ENCODE peak calls at places on chromosomes 5 and 9, in five cellular contexts. One of them, this sample, is unnamed.

GRCh38 chr9:136577941-136578619 is 32.2 kb upstream of the NOTCH1 start:
- DNase-seq in NCI-H2029: no peak
- DNase-seq in NCI-H460: no peak
- DNase-seq in uterus: no peak
- DNase-seq in left ventricle myocardium inferior: no peak
- DNase-seq in this sample: no peak

GRCh38 chr9:18673179-18673578 is 199.2 kb downstream of the ADAMTSL1 start:
- DNase-seq in uterus: no peak
- DNase-seq in left ventricle myocardium inferior: no peak
- DNase-seq in NCI-H460: no peak
- DNase-seq in NCI-H2029: no peak
- DNase-seq in this sample: no peak

GRCh38 chr5:127029513-127030258 is 672 bp downstream of the MARCHF3 start:
- DNase-seq in NCI-H460: peak
- DNase-seq in NCI-H2029: peak
- DNase-seq in left ventricle myocardium inferior: peak
- DNase-seq in uterus: peak
- DNase-seq in this sample: peak

GRCh38 chr5:96320797-96321196 is 112.3 kb downstream of the PCSK1 start:
- DNase-seq in left ventricle myocardium inferior: no peak
- DNase-seq in NCI-H460: no peak
- DNase-seq in uterus: no peak
- DNase-seq in NCI-H2029: no peak
- DNase-seq in this sample: no peak

GRCh38 chr5:101679816-101680215 is 616.3 kb downstream of the SLCO4C1 start:
- DNase-seq in uterus: no peak
- DNase-seq in left ventricle myocardium inferior: no peak
- DNase-seq in NCI-H460: peak
- DNase-seq in NCI-H2029: no peak
- DNase-seq in this sample: peak

GRCh38 chr5:134142806-134143205 is 28.3 kb downstream of the TCF7 start:
- DNase-seq in NCI-H460: no peak
- DNase-seq in uterus: no peak
- DNase-seq in NCI-H2029: no peak
- DNase-seq in left ventricle myocardium inferior: no peak
- DNase-seq in this sample: no peak

GRCh38 chr5:103120607-103121200 is 603 bp downstream of the PPIP5K2 start:
- DNase-seq in left ventricle myocardium inferior: no peak
- DNase-seq in NCI-H460: no peak
- DNase-seq in NCI-H2029: no peak
- DNase-seq in uterus: no peak
- DNase-seq in this sample: peak

GRCh38 chr9:120892748-120893584 is 16.0 kb upstream of the PHF19 start:
- DNase-seq in left ventricle myocardium inferior: no peak
- DNase-seq in NCI-H460: no peak
- DNase-seq in uterus: no peak
- DNase-seq in NCI-H2029: peak
- DNase-seq in this sample: peak

GRCh38 chr5:172148381-172148780 is 39.6 kb downstream of the STK10 start:
- DNase-seq in NCI-H460: no peak
- DNase-seq in uterus: no peak
- DNase-seq in NCI-H2029: no peak
- DNase-seq in left ventricle myocardium inferior: no peak
- DNase-seq in this sample: no peak

GRCh38 chr9:110125207-110125751 is 82.7 kb downstream of the C9orf152 start:
- DNase-seq in NCI-H2029: no peak
- DNase-seq in left ventricle myocardium inferior: peak
- DNase-seq in uterus: peak
- DNase-seq in NCI-H460: peak
- DNase-seq in this sample: peak

GRCh38 chr9:13502503-13502902 is 223.0 kb upstream of the MPDZ start:
- DNase-seq in NCI-H2029: no peak
- DNase-seq in NCI-H460: no peak
- DNase-seq in uterus: no peak
- DNase-seq in left ventricle myocardium inferior: peak
- DNase-seq in this sample: no peak

GRCh38 chr5:112653638-112654037 is 84.0 kb upstream of the APC start:
- DNase-seq in left ventricle myocardium inferior: no peak
- DNase-seq in NCI-H2029: no peak
- DNase-seq in NCI-H460: no peak
- DNase-seq in uterus: no peak
- DNase-seq in this sample: no peak

GRCh38 chr9:589723-590122 is 251.8 kb upstream of the DMRT1 start:
- DNase-seq in NCI-H2029: no peak
- DNase-seq in NCI-H460: no peak
- DNase-seq in uterus: peak
- DNase-seq in left ventricle myocardium inferior: no peak
- DNase-seq in this sample: peak

GRCh38 chr5:95595289-95595931 is 24.5 kb upstream of the GPR150 start:
- DNase-seq in NCI-H460: no peak
- DNase-seq in left ventricle myocardium inferior: no peak
- DNase-seq in uterus: no peak
- DNase-seq in NCI-H2029: peak
- DNase-seq in this sample: no peak

GRCh38 chr5:134902071-134902801 is 2.7 kb upstream of the PCBD2 start:
- DNase-seq in NCI-H2029: no peak
- DNase-seq in uterus: no peak
- DNase-seq in NCI-H460: no peak
- DNase-seq in left ventricle myocardium inferior: no peak
- DNase-seq in this sample: no peak

GRCh38 chr5:76270214-76270613 is 132.9 kb upstream of the IQGAP2 start:
- DNase-seq in uterus: no peak
- DNase-seq in NCI-H460: no peak
- DNase-seq in left ventricle myocardium inferior: no peak
- DNase-seq in NCI-H2029: no peak
- DNase-seq in this sample: peak

GRCh38 chr5:57939771-57940170 is 457.2 kb upstream of the ACTBL2 start:
- DNase-seq in NCI-H2029: no peak
- DNase-seq in uterus: no peak
- DNase-seq in NCI-H460: no peak
- DNase-seq in left ventricle myocardium inferior: no peak
- DNase-seq in this sample: no peak

GRCh38 chr5:165795073-165795472 is 2289.7 kb downstream of the MAT2B start:
- DNase-seq in left ventricle myocardium inferior: no peak
- DNase-seq in NCI-H460: no peak
- DNase-seq in NCI-H2029: no peak
- DNase-seq in uterus: no peak
- DNase-seq in this sample: no peak

GRCh38 chr9:118023649-118024048 is 319.4 kb downstream of the TLR4 start:
- DNase-seq in NCI-H2029: no peak
- DNase-seq in uterus: no peak
- DNase-seq in left ventricle myocardium inferior: no peak
- DNase-seq in NCI-H460: no peak
- DNase-seq in this sample: no peak

GRCh38 chr9:74498616-74499095 is 1.5 kb downstream of the RORB start:
- DNase-seq in left ventricle myocardium inferior: no peak
- DNase-seq in NCI-H460: no peak
- DNase-seq in NCI-H2029: no peak
- DNase-seq in uterus: no peak
- DNase-seq in this sample: peak

GRCh38 chr5:174371600-174372094 is 326.1 kb downstream of the NSG2 start:
- DNase-seq in uterus: no peak
- DNase-seq in left ventricle myocardium inferior: no peak
- DNase-seq in NCI-H460: no peak
- DNase-seq in NCI-H2029: no peak
- DNase-seq in this sample: peak

GRCh38 chr5:33772276-33772990 is 119.4 kb downstream of the ADAMTS12 start:
- DNase-seq in NCI-H2029: no peak
- DNase-seq in NCI-H460: no peak
- DNase-seq in left ventricle myocardium inferior: no peak
- DNase-seq in uterus: no peak
- DNase-seq in this sample: peak

GRCh38 chr5:84088996-84089395 is 295.7 kb downstream of the EDIL3 start:
- DNase-seq in left ventricle myocardium inferior: no peak
- DNase-seq in NCI-H2029: no peak
- DNase-seq in uterus: no peak
- DNase-seq in NCI-H460: peak
- DNase-seq in this sample: peak

GRCh38 chr9:104227108-104227507 is 133.0 kb downstream of the SMC2 start:
- DNase-seq in uterus: no peak
- DNase-seq in left ventricle myocardium inferior: no peak
- DNase-seq in NCI-H2029: no peak
- DNase-seq in NCI-H460: no peak
- DNase-seq in this sample: peak

GRCh38 chr5:132205385-132206125 is 22.1 kb downstream of the P4HA2 start:
- DNase-seq in NCI-H460: no peak
- DNase-seq in uterus: no peak
- DNase-seq in NCI-H2029: peak
- DNase-seq in left ventricle myocardium inferior: peak
- DNase-seq in this sample: no peak

GRCh38 chr5:16465544-16466432 is at the start of gene ZNF622:
- DNase-seq in NCI-H2029: peak
- DNase-seq in NCI-H460: peak
- DNase-seq in left ventricle myocardium inferior: peak
- DNase-seq in uterus: peak
- DNase-seq in this sample: peak

GRCh38 chr9:88678431-88678830 is 143.5 kb downstream of the NXNL2 start:
- DNase-seq in left ventricle myocardium inferior: no peak
- DNase-seq in uterus: no peak
- DNase-seq in NCI-H2029: no peak
- DNase-seq in NCI-H460: no peak
- DNase-seq in this sample: no peak

GRCh38 chr5:58259685-58260152 is 200.2 kb downstream of the PLK2 start:
- DNase-seq in NCI-H460: peak
- DNase-seq in NCI-H2029: no peak
- DNase-seq in uterus: no peak
- DNase-seq in left ventricle myocardium inferior: no peak
- DNase-seq in this sample: peak

GRCh38 chr5:106306313-106307028 is 1364.3 kb downstream of the EFNA5 start:
- DNase-seq in left ventricle myocardium inferior: no peak
- DNase-seq in uterus: no peak
- DNase-seq in NCI-H460: no peak
- DNase-seq in NCI-H2029: no peak
- DNase-seq in this sample: no peak

GRCh38 chr5:78335976-78336375 is 24.4 kb upstream of the SCAMP1 start:
- DNase-seq in left ventricle myocardium inferior: no peak
- DNase-seq in NCI-H460: no peak
- DNase-seq in uterus: no peak
- DNase-seq in NCI-H2029: no peak
- DNase-seq in this sample: no peak